ENCODE peak calls at places on chromosomes 2 and 18, in nine cellular contexts. J, Y, L, A, X, Z, I, B and P are unnamed samples.

GRCh38 chr2:118705032-118705431 is 142.4 kb downstream of the EN1 start:
- DNase-seq in J (no peak), Y (no peak), L (no peak), A (peak), X (no peak), Z (no peak), I (no peak), B (no peak), P (no peak)

GRCh38 chr2:172100080-172101007 is 2.4 kb downstream of the DLX2 start:
- DNase-seq in J (no peak), Y (no peak), L (no peak), A (no peak), X (no peak), Z (no peak), I (no peak), B (no peak), P (peak)

GRCh38 chr2:181456660-181457120 is 496 bp upstream of the ITGA4 start:
- DNase-seq in J (no peak), Y (peak), L (no peak), A (peak), X (peak), Z (peak), I (peak), B (peak), P (peak)

GRCh38 chr2:66695211-66695735 is 260.3 kb downstream of the MEIS1 start:
- DNase-seq in J (no peak), Y (no peak), L (no peak), A (no peak), X (no peak), Z (no peak), I (no peak), B (no peak), P (no peak)

GRCh38 chr18:25349131-25349925 is 2.6 kb downstream of the ZNF521 start:
- DNase-seq in J (no peak), Y (no peak), L (peak), A (peak), X (peak), Z (peak), I (no peak), B (no peak), P (peak)

GRCh38 chr2:218819103-218819502 is 12.5 kb downstream of the PRKAG3 start:
- DNase-seq in J (no peak), Y (no peak), L (no peak), A (no peak), X (no peak), Z (no peak), I (no peak), B (no peak), P (no peak)

GRCh38 chr2:180657054-180657453 is 323.4 kb upstream of the UBE2E3 start:
- DNase-seq in J (no peak), Y (no peak), L (no peak), A (peak), X (no peak), Z (no peak), I (no peak), B (no peak), P (no peak)

GRCh38 chr2:148058641-148059040 is 37.8 kb downstream of the MBD5 start:
- DNase-seq in J (no peak), Y (no peak), L (no peak), A (peak), X (no peak), Z (no peak), I (no peak), B (no peak), P (no peak)

GRCh38 chr2:158488442-158489216 is 31.9 kb downstream of the PKP4 start:
- DNase-seq in J (no peak), Y (no peak), L (no peak), A (no peak), X (no peak), Z (no peak), I (no peak), B (no peak), P (no peak)

GRCh38 chr2:233209117-233209977 is 42.1 kb upstream of the ATG16L1 start:
- DNase-seq in J (peak), Y (no peak), L (no peak), A (peak), X (no peak), Z (no peak), I (no peak), B (no peak), P (no peak)

GRCh38 chr18:60090170-60090569 is 190.4 kb downstream of the PMAIP1 start:
- DNase-seq in J (no peak), Y (no peak), L (peak), A (no peak), X (no peak), Z (no peak), I (no peak), B (no peak), P (no peak)

GRCh38 chr2:46135936-46136335 is 161.3 kb upstream of the EPAS1 start:
- DNase-seq in J (no peak), Y (no peak), L (no peak), A (peak), X (peak), Z (no peak), I (no peak), B (no peak), P (no peak)

GRCh38 chr18:27717816-27718215 is 459.1 kb downstream of the CDH2 start:
- DNase-seq in J (no peak), Y (no peak), L (no peak), A (no peak), X (no peak), Z (no peak), I (no peak), B (no peak), P (no peak)

GRCh38 chr2:84963323-84963691 is 7.7 kb upstream of the KCMF1 start:
- DNase-seq in J (no peak), Y (no peak), L (no peak), A (no peak), X (no peak), Z (no peak), I (no peak), B (no peak), P (no peak)
- TF ChIP-seq POLR2A in J (no peak), Y (no peak), L (no peak), A (no peak), X (no peak), Z (no peak), I (no peak), B (no peak), P (no peak)

DNA sequence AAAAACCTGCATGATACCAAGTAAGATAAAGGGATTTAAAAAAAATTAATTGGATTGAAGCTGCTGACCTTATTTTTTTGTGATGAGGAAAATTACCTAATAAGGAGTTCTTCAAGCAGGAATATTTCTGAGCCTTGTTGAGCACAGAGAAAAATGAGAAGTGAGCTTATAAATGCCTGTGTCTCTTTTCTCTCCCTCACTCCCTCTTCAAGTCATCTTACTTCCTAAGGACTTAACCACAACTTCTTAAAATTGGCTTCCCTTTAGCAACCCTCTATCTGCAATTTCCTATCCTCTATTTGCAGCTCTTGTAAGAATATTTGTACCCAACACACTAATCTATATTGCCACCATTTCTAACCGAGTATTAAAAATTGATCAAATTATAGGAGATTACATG is 135.9 kb upstream of the NRP2 start:
- DNase-seq in J (no peak), Y (no peak), L (no peak), A (no peak), X (no peak), Z (no peak), I (no peak), B (no peak), P (no peak)
- TF ChIP-seq POLR2A in J (no peak), Y (no peak), L (no peak), A (no peak), X (no peak), Z (no peak), I (no peak), B (no peak), P (no peak)

GRCh38 chr2:32627901-32628645 is at the start of gene TTC27:
- DNase-seq in J (peak), Y (peak), L (peak), A (peak), X (peak), Z (peak), I (peak), B (peak), P (peak)
- TF ChIP-seq POLR2A in J (peak), Y (peak), L (peak), A (peak), X (peak), Z (peak), I (peak), B (peak), P (peak)

DNA sequence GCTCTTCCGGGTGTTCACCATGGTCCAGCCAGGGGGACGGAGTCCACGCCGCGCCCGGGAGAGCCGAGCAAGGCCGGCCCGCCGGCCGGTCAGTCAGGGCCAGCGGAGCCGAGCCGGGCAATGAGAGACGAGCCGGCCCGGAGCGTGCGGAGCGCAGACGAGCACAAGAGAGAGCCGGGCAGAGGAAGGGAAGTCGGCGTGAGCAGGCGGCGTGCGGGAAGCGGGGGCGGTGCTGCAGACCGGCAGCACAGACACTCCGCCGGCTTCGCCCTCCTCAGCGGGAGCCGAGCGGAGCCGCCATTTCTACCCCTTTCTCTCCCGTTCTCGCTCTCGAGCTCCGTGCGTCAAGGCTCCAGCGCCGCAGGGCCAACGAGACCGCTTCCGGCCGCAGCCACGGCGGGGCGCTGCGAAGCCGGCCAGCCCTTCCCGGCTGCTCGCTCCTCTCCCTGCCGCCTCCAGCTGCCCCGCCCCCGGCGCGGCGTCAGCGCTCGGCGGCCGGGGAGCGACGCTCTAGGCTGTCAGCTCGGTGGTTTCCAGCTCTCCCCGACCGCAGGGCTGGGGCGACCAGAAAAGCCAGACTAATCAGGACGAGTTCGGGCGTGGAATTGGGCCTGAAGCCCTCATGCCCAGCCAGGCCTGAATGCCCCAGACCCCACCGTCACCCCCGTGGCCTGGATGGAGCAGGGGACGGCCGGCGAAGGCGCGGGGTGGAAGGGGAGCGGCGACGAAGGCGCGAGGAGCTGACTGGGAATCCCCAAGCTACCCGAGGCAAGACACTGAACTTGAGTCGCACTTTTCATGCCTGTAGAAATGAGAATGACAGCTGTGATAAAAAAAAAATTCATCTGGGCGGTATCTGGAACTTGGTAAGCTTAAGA is at the start of gene ATAD2B:
- DNase-seq in J (peak), Y (peak), L (peak), A (peak), X (peak), Z (peak), I (peak), B (peak), P (peak)
- TF ChIP-seq POLR2A in J (peak), Y (peak), L (peak), A (peak), X (peak), Z (peak), I (peak), B (peak), P (peak)

GRCh38 chr2:33134086-33134763 is 187.5 kb downstream of the LTBP1 start:
- DNase-seq in J (peak), Y (peak), L (no peak), A (peak), X (peak), Z (peak), I (no peak), B (peak), P (no peak)
- TF ChIP-seq POLR2A in J (no peak), Y (no peak), L (no peak), A (peak), X (no peak), Z (no peak), I (no peak), B (peak), P (no peak)

GRCh38 chr2:10196948-10197717 is 74.6 kb downstream of the RRM2 start:
- DNase-seq in J (no peak), Y (no peak), L (no peak), A (no peak), X (no peak), Z (no peak), I (no peak), B (no peak), P (no peak)
- TF ChIP-seq POLR2A in J (no peak), Y (no peak), L (no peak), A (no peak), X (no peak), Z (no peak), I (no peak), B (no peak), P (no peak)

GRCh38 chr2:79260848-79261247 is 101.3 kb upstream of the REG3A start:
- DNase-seq in J (no peak), Y (no peak), L (no peak), A (no peak), X (no peak), Z (no peak), I (no peak), B (no peak), P (no peak)
- TF ChIP-seq POLR2A in J (no peak), Y (no peak), L (no peak), A (no peak), X (no peak), Z (no peak), I (no peak), B (no peak), P (no peak)